ENCODE peak calls at places on chromosomes 4 and X, in four cellular contexts. One of them, this sample, is unnamed.

GRCh38 chrX:17595456-17596035 is 141.7 kb upstream of the SCML1 start:
- DNase-seq in A549: peak
- DNase-seq in tibial nerve: no peak
- DNase-seq in transverse colon: no peak
- DNase-seq in this sample: no peak

GRCh38 chrX:2664497-2664896 is 26.6 kb upstream of the CD99 start:
- DNase-seq in tibial nerve: peak
- DNase-seq in transverse colon: no peak
- DNase-seq in A549: no peak
- DNase-seq in this sample: no peak

GRCh38 chr4:112183252-112183651 is 38.0 kb downstream of the FAM241A start:
- DNase-seq in transverse colon: no peak
- DNase-seq in A549: no peak
- DNase-seq in tibial nerve: no peak
- DNase-seq in this sample: no peak

GRCh38 chr4:77120888-77121508 is 36.0 kb upstream of the CCNG2 start:
- DNase-seq in transverse colon: no peak
- DNase-seq in tibial nerve: no peak
- DNase-seq in A549: no peak
- DNase-seq in this sample: no peak

GRCh38 chr4:185534850-185535761 is at the start of gene PDLIM3:
- DNase-seq in transverse colon: peak
- DNase-seq in tibial nerve: no peak
- DNase-seq in A549: no peak
- DNase-seq in this sample: peak

GRCh38 chr4:185396724-185397402 is at the start of gene ANKRD37:
- DNase-seq in A549: peak
- DNase-seq in transverse colon: peak
- DNase-seq in tibial nerve: no peak
- DNase-seq in this sample: no peak

GRCh38 chr4:7055990-7056325 is 11.9 kb downstream of the GRPEL1 start:
- DNase-seq in transverse colon: no peak
- DNase-seq in A549: no peak
- DNase-seq in tibial nerve: no peak
- DNase-seq in this sample: no peak

GRCh38 chrX:2501246-2502102 is 698 bp upstream of the DHRSX start:
- DNase-seq in A549: no peak
- DNase-seq in tibial nerve: no peak
- DNase-seq in transverse colon: no peak
- DNase-seq in this sample: peak

GRCh38 chrX:121642415-121642814 is 595.0 kb downstream of the GLUD2 start:
- DNase-seq in tibial nerve: no peak
- DNase-seq in transverse colon: no peak
- DNase-seq in A549: no peak
- DNase-seq in this sample: no peak

GRCh38 chrX:30643313-30643821 is 9.9 kb upstream of the GK start:
- DNase-seq in A549: no peak
- DNase-seq in transverse colon: no peak
- DNase-seq in tibial nerve: no peak
- DNase-seq in this sample: no peak

GRCh38 chrX:131058136-131058868 is at the start of gene ARHGAP36:
- DNase-seq in tibial nerve: no peak
- DNase-seq in transverse colon: no peak
- DNase-seq in A549: no peak
- DNase-seq in this sample: no peak

GRCh38 chr4:14308229-14308651 is 680.7 kb upstream of the BOD1L1 start:
- DNase-seq in tibial nerve: no peak
- DNase-seq in A549: no peak
- DNase-seq in transverse colon: no peak
- DNase-seq in this sample: no peak

GRCh38 chr4:1200425-1201035 is 28.1 kb upstream of the SPON2 start:
- DNase-seq in A549: no peak
- DNase-seq in transverse colon: peak
- DNase-seq in tibial nerve: peak
- DNase-seq in this sample: peak

GRCh38 chr4:108036252-108036651 is 46.6 kb downstream of the HADH start:
- DNase-seq in A549: no peak
- DNase-seq in transverse colon: peak
- DNase-seq in tibial nerve: no peak
- DNase-seq in this sample: no peak

GRCh38 chr4:2963185-2964076 is at the start of the genes GRK4 and NOP14:
- DNase-seq in transverse colon: peak
- DNase-seq in tibial nerve: peak
- DNase-seq in A549: peak
- DNase-seq in this sample: peak

GRCh38 chr4:2962614-2963184 is 507 bp downstream of the NOP14 start:
- DNase-seq in transverse colon: peak
- DNase-seq in A549: peak
- DNase-seq in tibial nerve: no peak
- DNase-seq in this sample: no peak

GRCh38 chr4:2965262-2965661 is 1.9 kb downstream of the GRK4 start:
- DNase-seq in A549: no peak
- DNase-seq in tibial nerve: no peak
- DNase-seq in transverse colon: no peak
- DNase-seq in this sample: no peak

GRCh38 chr4:2962099-2962455 is 1.1 kb downstream of the NOP14 start:
- DNase-seq in A549: no peak
- DNase-seq in tibial nerve: no peak
- DNase-seq in transverse colon: no peak
- DNase-seq in this sample: no peak

GRCh38 chr4:2964077-2964471 is 703 bp downstream of the GRK4 start:
- DNase-seq in A549: no peak
- DNase-seq in tibial nerve: no peak
- DNase-seq in transverse colon: no peak
- DNase-seq in this sample: no peak
- TF ChIP-seq EP300 in A549: no peak
- TF ChIP-seq EP300 in tibial nerve: no peak
- TF ChIP-seq EP300 in transverse colon: no peak
- TF ChIP-seq EP300 in this sample: no peak

GRCh38 chr4:138576684-138577083 is 334.5 kb upstream of the SLC7A11 start:
- DNase-seq in A549: peak
- DNase-seq in transverse colon: no peak
- DNase-seq in tibial nerve: no peak
- DNase-seq in this sample: no peak
- TF ChIP-seq CTCF in A549: peak
- TF ChIP-seq CTCF in transverse colon: no peak
- TF ChIP-seq CTCF in tibial nerve: no peak
- TF ChIP-seq CTCF in this sample: no peak

GRCh38 chr4:69786547-69786946 is 26.1 kb upstream of the SULT1B1 start:
- DNase-seq in A549: no peak
- DNase-seq in tibial nerve: no peak
- DNase-seq in transverse colon: no peak
- DNase-seq in this sample: no peak
- TF ChIP-seq EP300 in A549: no peak
- TF ChIP-seq EP300 in tibial nerve: no peak
- TF ChIP-seq EP300 in transverse colon: no peak
- TF ChIP-seq EP300 in this sample: no peak

GRCh38 chr4:122798101-122798500 is 28.5 kb upstream of the FGF2 start:
- DNase-seq in A549: peak
- DNase-seq in tibial nerve: no peak
- DNase-seq in transverse colon: no peak
- DNase-seq in this sample: no peak
- TF ChIP-seq CTCF in A549: no peak
- TF ChIP-seq CTCF in tibial nerve: no peak
- TF ChIP-seq CTCF in transverse colon: no peak
- TF ChIP-seq CTCF in this sample: no peak

GRCh38 chr4:52550186-52550585 is 108.9 kb downstream of the USP46 start:
- DNase-seq in tibial nerve: no peak
- DNase-seq in A549: no peak
- DNase-seq in transverse colon: no peak
- DNase-seq in this sample: no peak
- TF ChIP-seq EP300 in tibial nerve: no peak
- TF ChIP-seq EP300 in A549: no peak
- TF ChIP-seq EP300 in transverse colon: no peak
- TF ChIP-seq EP300 in this sample: no peak

GRCh38 chrX:7190157-7190556 is 42.2 kb upstream of the PUDP start:
- DNase-seq in transverse colon: no peak
- DNase-seq in A549: no peak
- DNase-seq in tibial nerve: no peak
- DNase-seq in this sample: no peak

GRCh38 chrX:7194606-7195005 is 46.7 kb upstream of the PUDP start:
- DNase-seq in A549: no peak
- DNase-seq in tibial nerve: no peak
- DNase-seq in transverse colon: no peak
- DNase-seq in this sample: no peak

GRCh38 chrX:7192871-7193270 is 44.9 kb upstream of the PUDP start:
- DNase-seq in tibial nerve: no peak
- DNase-seq in A549: no peak
- DNase-seq in transverse colon: no peak
- DNase-seq in this sample: no peak

GRCh38 chrX:7191681-7192110 is 43.7 kb upstream of the PUDP start:
- DNase-seq in tibial nerve: no peak
- DNase-seq in transverse colon: no peak
- DNase-seq in A549: peak
- DNase-seq in this sample: no peak
- TF ChIP-seq CTCF in tibial nerve: no peak
- TF ChIP-seq CTCF in transverse colon: no peak
- TF ChIP-seq CTCF in A549: no peak
- TF ChIP-seq CTCF in this sample: no peak

GRCh38 chr4:113447695-113448265 is 313.8 kb downstream of the CAMK2D start:
- DNase-seq in A549: no peak
- DNase-seq in transverse colon: no peak
- DNase-seq in tibial nerve: no peak
- DNase-seq in this sample: no peak
- TF ChIP-seq EP300 in A549: no peak
- TF ChIP-seq EP300 in transverse colon: no peak
- TF ChIP-seq EP300 in tibial nerve: peak
- TF ChIP-seq EP300 in this sample: no peak

GRCh38 chr4:4477391-4477790 is 64.5 kb downstream of the STX18 start:
- DNase-seq in tibial nerve: no peak
- DNase-seq in transverse colon: no peak
- DNase-seq in A549: no peak
- DNase-seq in this sample: no peak

GRCh38 chr4:4474496-4474895 is 67.4 kb downstream of the STX18 start:
- DNase-seq in transverse colon: no peak
- DNase-seq in tibial nerve: no peak
- DNase-seq in A549: no peak
- DNase-seq in this sample: no peak

GRCh38 chr4:4471195-4471594 is 70.7 kb downstream of the STX18 start:
- DNase-seq in tibial nerve: no peak
- DNase-seq in transverse colon: no peak
- DNase-seq in A549: no peak
- DNase-seq in this sample: no peak

GRCh38 chr4:4470208-4470607 is 71.6 kb downstream of the STX18 start:
- DNase-seq in tibial nerve: no peak
- DNase-seq in transverse colon: no peak
- DNase-seq in A549: no peak
- DNase-seq in this sample: no peak

GRCh38 chr4:4472344-4472958 is 69.4 kb downstream of the STX18 start:
- DNase-seq in A549: no peak
- DNase-seq in tibial nerve: no peak
- DNase-seq in transverse colon: no peak
- DNase-seq in this sample: no peak
- TF ChIP-seq CTCF in A549: no peak
- TF ChIP-seq CTCF in tibial nerve: no peak
- TF ChIP-seq CTCF in transverse colon: no peak
- TF ChIP-seq CTCF in this sample: no peak

GRCh38 chr4:159171287-159171686 is 68.4 kb downstream of the RAPGEF2 start:
- DNase-seq in tibial nerve: no peak
- DNase-seq in A549: no peak
- DNase-seq in transverse colon: no peak
- DNase-seq in this sample: no peak
- TF ChIP-seq EP300 in tibial nerve: no peak
- TF ChIP-seq EP300 in A549: no peak
- TF ChIP-seq EP300 in transverse colon: no peak
- TF ChIP-seq EP300 in this sample: no peak

GRCh38 chr4:100736651-100737450 is 219.0 kb upstream of the EMCN start:
- DNase-seq in transverse colon: no peak
- DNase-seq in A549: peak
- DNase-seq in tibial nerve: no peak
- DNase-seq in this sample: no peak

GRCh38 chr4:100742045-100742444 is 224.2 kb upstream of the EMCN start:
- DNase-seq in tibial nerve: no peak
- DNase-seq in transverse colon: no peak
- DNase-seq in A549: peak
- DNase-seq in this sample: no peak

DNA sequence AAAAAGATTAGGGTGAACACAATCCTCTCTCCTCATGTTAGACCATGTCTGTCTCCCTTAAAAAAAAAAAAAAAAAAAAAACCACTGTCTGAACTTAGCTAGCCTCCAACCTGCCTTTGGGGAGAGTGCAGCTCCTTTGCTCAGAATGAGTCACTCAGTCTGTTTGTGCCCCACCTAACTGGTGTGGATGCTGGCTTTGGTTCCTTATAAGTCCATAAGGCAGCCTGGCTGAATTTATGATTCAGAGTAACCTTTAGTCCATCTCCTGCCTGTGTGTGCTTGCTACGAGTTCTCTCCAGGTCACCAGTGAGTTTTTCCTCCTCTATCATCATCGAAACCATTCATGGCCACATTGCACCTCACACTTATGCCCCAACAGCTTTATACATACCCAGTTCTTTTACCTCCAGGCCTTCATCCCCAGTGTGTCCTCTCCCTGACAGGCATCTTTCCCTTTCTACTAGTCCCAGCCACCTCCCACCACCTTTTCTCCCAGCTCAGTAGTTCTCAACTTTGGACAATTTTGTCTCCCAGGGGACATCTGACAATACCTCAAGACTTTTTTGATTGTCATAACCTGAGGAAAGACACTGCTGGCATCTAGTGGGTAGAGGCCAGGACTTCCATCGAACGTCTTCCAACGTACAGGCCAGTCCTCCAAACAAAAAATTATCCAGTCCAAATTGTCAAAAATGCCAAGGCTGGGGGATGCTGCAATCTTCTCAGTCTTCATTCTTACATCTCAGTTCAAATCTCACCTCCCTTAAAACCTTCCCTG is 220.8 kb upstream of the EMCN start:
- DNase-seq in transverse colon: peak
- DNase-seq in tibial nerve: no peak
- DNase-seq in A549: peak
- DNase-seq in this sample: no peak
- TF ChIP-seq CTCF in transverse colon: no peak
- TF ChIP-seq CTCF in tibial nerve: no peak
- TF ChIP-seq CTCF in A549: no peak
- TF ChIP-seq CTCF in this sample: no peak

This sample was measured in suprapubic skin.